ENCODE peak calls at places on chromosomes 12 and 14, in five cellular contexts. Z is AG09309, X is heart left ventricle, B is AG04449, V is A673. A is an unnamed sample.

GRCh38 chr14:90999299-90999698 is 61.1 kb downstream of the RPS6KA5 start:
- DNase-seq in Z (no peak), X (no peak), B (no peak), V (no peak), A (no peak)

GRCh38 chr14:72774894-72775620 is 118.8 kb downstream of the DPF3 start:
- DNase-seq in Z (no peak), X (no peak), B (no peak), V (no peak), A (no peak)

GRCh38 chr12:123907726-123908476 is 64.7 kb downstream of the CCDC92 start:
- DNase-seq in Z (no peak), X (no peak), B (no peak), V (no peak), A (peak)

GRCh38 chr12:49537709-49538601 is 875 bp upstream of the KCNH3 start:
- DNase-seq in Z (no peak), X (no peak), B (no peak), V (peak), A (no peak)

GRCh38 chr14:95871531-95871930 is 5.1 kb upstream of the TUNAR start:
- DNase-seq in Z (no peak), X (no peak), B (no peak), V (no peak), A (no peak)

GRCh38 chr14:60485600-60486251 is at the start of gene C14orf39:
- DNase-seq in Z (no peak), X (no peak), B (no peak), V (peak), A (no peak)

GRCh38 chr12:3296409-3296701 is 194.6 kb upstream of the PRMT8 start:
- DNase-seq in Z (no peak), X (no peak), B (no peak), V (no peak), A (no peak)

GRCh38 chr12:113903381-113903863 is 62.7 kb downstream of the RBM19 start:
- DNase-seq in Z (peak), X (no peak), B (no peak), V (no peak), A (peak)

GRCh38 chr12:121800694-121801600 is 2.9 kb upstream of the SETD1B start:
- DNase-seq in Z (no peak), X (peak), B (no peak), V (peak), A (peak)

GRCh38 chr12:98725481-98726247 is 80.6 kb downstream of the APAF1 start:
- DNase-seq in Z (peak), X (no peak), B (peak), V (peak), A (peak)

GRCh38 chr14:21543426-21544350 is 17.5 kb upstream of the SALL2 start:
- DNase-seq in Z (no peak), X (no peak), B (no peak), V (no peak), A (no peak)

GRCh38 chr12:53954694-53955035 is at the start of gene HOXC12:
- DNase-seq in Z (no peak), X (no peak), B (no peak), V (peak), A (no peak)

GRCh38 chr12:58388261-58388660 is 446.9 kb downstream of the ATP23 start:
- DNase-seq in Z (no peak), X (no peak), B (no peak), V (no peak), A (peak)

GRCh38 chr14:52434955-52435354 is 117.3 kb downstream of the TXNDC16 start:
- DNase-seq in Z (no peak), X (no peak), B (no peak), V (no peak), A (no peak)

GRCh38 chr12:88579941-88580871 is at the start of gene KITLG:
- DNase-seq in Z (no peak), X (peak), B (no peak), V (peak), A (peak)

GRCh38 chr14:68285421-68286179 is 466.0 kb downstream of the RAD51B start:
- DNase-seq in Z (no peak), X (no peak), B (no peak), V (no peak), A (peak)

GRCh38 chr12:24879644-24880043 is 69.3 kb downstream of the BCAT1 start:
- DNase-seq in Z (no peak), X (no peak), B (no peak), V (no peak), A (peak)

GRCh38 chr14:68927956-68928675 is 51.0 kb downstream of the ACTN1 start:
- DNase-seq in Z (no peak), X (no peak), B (no peak), V (no peak), A (no peak)

GRCh38 chr14:72792051-72792788 is 101.7 kb downstream of the DPF3 start:
- DNase-seq in Z (no peak), X (peak), B (no peak), V (no peak), A (no peak)

GRCh38 chr14:53894456-53894855 is 62.2 kb downstream of the BMP4 start:
- DNase-seq in Z (peak), X (no peak), B (no peak), V (no peak), A (peak)

GRCh38 chr14:89299587-89299986 is 117.4 kb downstream of the FOXN3 start:
- DNase-seq in Z (no peak), X (no peak), B (no peak), V (no peak), A (no peak)

GRCh38 chr14:48350971-48351370 is 675.6 kb upstream of the MDGA2 start:
- DNase-seq in Z (no peak), X (no peak), B (no peak), V (no peak), A (no peak)

GRCh38 chr12:67237231-67237630 is 31.9 kb upstream of the CAND1 start:
- DNase-seq in Z (no peak), X (no peak), B (no peak), V (peak), A (no peak)

GRCh38 chr14:77892381-77892871 is 92.5 kb downstream of the ADCK1 start:
- DNase-seq in Z (no peak), X (no peak), B (no peak), V (no peak), A (no peak)

GRCh38 chr12:29578070-29578469 is 80.6 kb upstream of the OVCH1 start:
- DNase-seq in Z (no peak), X (no peak), B (no peak), V (no peak), A (no peak)

GRCh38 chr14:36134026-36134425 is 42.5 kb downstream of the PTCSC3 start:
- DNase-seq in Z (no peak), X (no peak), B (no peak), V (peak), A (no peak)

GRCh38 chr12:4441355-4442330 is 4.0 kb downstream of the FGF6 start:
- DNase-seq in Z (no peak), X (no peak), B (no peak), V (peak), A (no peak)

GRCh38 chr14:50333010-50333409 is 20.9 kb downstream of the DMAC2L start:
- DNase-seq in Z (peak), X (no peak), B (peak), V (no peak), A (peak)

GRCh38 chr14:65940056-65940735 is 527.7 kb downstream of the FUT8 start:
- DNase-seq in Z (no peak), X (no peak), B (no peak), V (peak), A (no peak)

GRCh38 chr12:6264402-6265037 is 46.0 kb upstream of the PLEKHG6 start:
- DNase-seq in Z (no peak), X (no peak), B (no peak), V (no peak), A (no peak)

GRCh38 chr14:36524874-36525745 is 5.1 kb upstream of the NKX2-1 start:
- DNase-seq in Z (no peak), X (no peak), B (no peak), V (peak), A (no peak)

GRCh38 chr14:75880512-75880911 is 101.3 kb downstream of the TGFB3 start:
- DNase-seq in Z (no peak), X (no peak), B (no peak), V (no peak), A (no peak)

GRCh38 chr12:1640630-1641234 is 11.7 kb downstream of the WNT5B start:
- DNase-seq in Z (no peak), X (peak), B (no peak), V (no peak), A (no peak)

GRCh38 chr12:94109154-94109553 is 39.2 kb upstream of the PLXNC1 start:
- DNase-seq in Z (no peak), X (no peak), B (no peak), V (no peak), A (peak)

GRCh38 chr14:69005432-69006148 is 26.5 kb upstream of the ACTN1 start:
- DNase-seq in Z (peak), X (peak), B (peak), V (peak), A (peak)

GRCh38 chr12:58750484-58750883 is 169.8 kb downstream of the LRIG3 start:
- DNase-seq in Z (peak), X (no peak), B (peak), V (peak), A (peak)

GRCh38 chr14:101077511-101078074 is 174.1 kb upstream of the RTL1 start:
- DNase-seq in Z (no peak), X (no peak), B (no peak), V (peak), A (no peak)

GRCh38 chr14:101075025-101075800 is 171.7 kb upstream of the RTL1 start:
- DNase-seq in Z (no peak), X (no peak), B (no peak), V (no peak), A (no peak)

GRCh38 chr14:101078105-101078891 is 174.8 kb upstream of the RTL1 start:
- DNase-seq in Z (no peak), X (no peak), B (no peak), V (no peak), A (no peak)

GRCh38 chr14:101075801-101076413 is 172.4 kb upstream of the RTL1 start:
- DNase-seq in Z (no peak), X (no peak), B (no peak), V (no peak), A (no peak)

GRCh38 chr14:101076451-101077220 is 173.1 kb upstream of the RTL1 start:
- DNase-seq in Z (no peak), X (no peak), B (no peak), V (no peak), A (no peak)
- H3K4me3 ChIP-seq in Z (no peak), X (no peak), B (no peak), V (no peak), A (no peak)

GRCh38 chr12:13087766-13088165 is 15.7 kb downstream of the GSG1 start:
- DNase-seq in Z (no peak), X (no peak), B (no peak), V (no peak), A (no peak)
- H3K4me3 ChIP-seq in Z (no peak), X (no peak), B (no peak), V (no peak), A (no peak)

GRCh38 chr12:107794451-107794850 is 19.9 kb downstream of the ASCL4 start:
- DNase-seq in Z (no peak), X (no peak), B (no peak), V (no peak), A (no peak)

GRCh38 chr12:107791465-107792089 is 17.1 kb downstream of the ASCL4 start:
- DNase-seq in Z (no peak), X (no peak), B (no peak), V (no peak), A (no peak)

GRCh38 chr12:107788281-107788680 is 13.8 kb downstream of the ASCL4 start:
- DNase-seq in Z (no peak), X (no peak), B (no peak), V (no peak), A (no peak)

GRCh38 chr12:107783406-107784376 is 9.2 kb downstream of the ASCL4 start:
- DNase-seq in Z (no peak), X (no peak), B (no peak), V (no peak), A (no peak)

GRCh38 chr12:107788690-107789458 is 14.4 kb downstream of the ASCL4 start:
- DNase-seq in Z (no peak), X (no peak), B (no peak), V (no peak), A (no peak)
- H3K4me3 ChIP-seq in Z (no peak), X (no peak), B (no peak), V (no peak), A (no peak)

GRCh38 chr12:32062841-32063240 is 43.8 kb upstream of the BICD1 start:
- DNase-seq in Z (no peak), X (no peak), B (no peak), V (no peak), A (no peak)
- H3K4me3 ChIP-seq in Z (no peak), X (no peak), B (no peak), V (no peak), A (no peak)

GRCh38 chr14:34906287-34906686 is 31.1 kb upstream of the BAZ1A start:
- DNase-seq in Z (no peak), X (no peak), B (no peak), V (no peak), A (no peak)
- H3K4me3 ChIP-seq in Z (no peak), X (no peak), B (no peak), V (no peak), A (no peak)

GRCh38 chr12:9872116-9872515 is 3.0 kb upstream of the CLEC2B start:
- DNase-seq in Z (no peak), X (no peak), B (no peak), V (no peak), A (no peak)

GRCh38 chr12:9868951-9869306 is 225 bp downstream of the CLEC2B start:
- DNase-seq in Z (no peak), X (no peak), B (no peak), V (no peak), A (no peak)

GRCh38 chr12:9869307-9870161 is at the start of gene CLEC2B:
- DNase-seq in Z (peak), X (no peak), B (peak), V (peak), A (peak)

GRCh38 chr12:9868271-9868815 is 811 bp downstream of the CLEC2B start:
- DNase-seq in Z (no peak), X (no peak), B (no peak), V (peak), A (no peak)

GRCh38 chr12:9870311-9870866 is 1.2 kb upstream of the CLEC2B start:
- DNase-seq in Z (no peak), X (no peak), B (no peak), V (peak), A (peak)
- H3K4me3 ChIP-seq in Z (no peak), X (peak), B (no peak), V (peak), A (peak)

A was measured in AG10803.